ENCODE peak calls at places on chromosome 15, in six cellular contexts. N is lower lobe of right lung, K is cardiac muscle cell, S is left lung, L is A549, B is PC-3. E is an unnamed sample. For H3K9me3, the result is how much of the 10 kb centered on the place peaks cover.

GRCh38 chr15:88246666-88247446 is 9.7 kb downstream of the NTRK3 start:
- DNase-seq in N (peak), K (peak), S (peak), L (peak), B (peak), E (peak)

GRCh38 chr15:78341057-78341763 is 1.1 kb downstream of the CRABP1 start:
- DNase-seq in N (no peak), K (no peak), S (peak), L (no peak), B (no peak), E (no peak)

GRCh38 chr15:74830868-74831267 is 4.4 kb downstream of the CPLX3 start:
- DNase-seq in N (no peak), K (no peak), S (no peak), L (no peak), B (no peak), E (no peak)

GRCh38 chr15:68085052-68085451 is 30.9 kb downstream of the PIAS1 start:
- DNase-seq in N (no peak), K (peak), S (no peak), L (no peak), B (no peak), E (no peak)

GRCh38 chr15:36529296-36530011 is 50.0 kb upstream of the CDIN1 start:
- DNase-seq in N (no peak), K (no peak), S (no peak), L (no peak), B (no peak), E (peak)

GRCh38 chr15:57122080-57122845 is 203.8 kb downstream of the TCF12 start:
- DNase-seq in N (no peak), K (no peak), S (no peak), L (no peak), B (no peak), E (no peak)

GRCh38 chr15:67796196-67796699 is 29.1 kb upstream of the SKOR1 start:
- DNase-seq in N (no peak), K (no peak), S (no peak), L (no peak), B (no peak), E (no peak)

GRCh38 chr15:60795889-60796288 is 316.9 kb upstream of the ICE2 start:
- DNase-seq in N (no peak), K (no peak), S (no peak), L (no peak), B (no peak), E (no peak)

GRCh38 chr15:50886611-50887350 is 21.7 kb upstream of the AP4E1 start:
- DNase-seq in N (no peak), K (peak), S (no peak), L (no peak), B (no peak), E (no peak)

GRCh38 chr15:93045191-93045785 is 43.7 kb downstream of the RGMA start:
- DNase-seq in N (peak), K (no peak), S (peak), L (no peak), B (no peak), E (no peak)

GRCh38 chr15:77064539-77065308 is 6.2 kb downstream of the TSPAN3 start:
- DNase-seq in N (no peak), K (no peak), S (no peak), L (no peak), B (peak), E (no peak)

GRCh38 chr15:72902245-72902928 is 118.8 kb upstream of the ADPGK start:
- DNase-seq in N (peak), K (peak), S (no peak), L (no peak), B (no peak), E (peak)

GRCh38 chr15:41881550-41881924 is 12.3 kb downstream of the SPTBN5 start:
- DNase-seq in N (no peak), K (peak), S (no peak), L (no peak), B (no peak), E (no peak)
- H3K4me3 ChIP-seq in N (peak), K (no peak), S (no peak), L (no peak), B (no peak), E (no peak)

GRCh38 chr15:24986653-24987052 is 31.9 kb downstream of the SNRPN start:
- DNase-seq in N (no peak), K (no peak), S (no peak), L (no peak), B (no peak), E (no peak)

GRCh38 chr15:24985224-24985623 is 30.4 kb downstream of the SNRPN start:
- DNase-seq in N (no peak), K (no peak), S (no peak), L (no peak), B (no peak), E (no peak)
- H3K9me3 ChIP-seq in N (under half), K (under half), S (half or more), L (under half), B (under half), E (under half)

DNA sequence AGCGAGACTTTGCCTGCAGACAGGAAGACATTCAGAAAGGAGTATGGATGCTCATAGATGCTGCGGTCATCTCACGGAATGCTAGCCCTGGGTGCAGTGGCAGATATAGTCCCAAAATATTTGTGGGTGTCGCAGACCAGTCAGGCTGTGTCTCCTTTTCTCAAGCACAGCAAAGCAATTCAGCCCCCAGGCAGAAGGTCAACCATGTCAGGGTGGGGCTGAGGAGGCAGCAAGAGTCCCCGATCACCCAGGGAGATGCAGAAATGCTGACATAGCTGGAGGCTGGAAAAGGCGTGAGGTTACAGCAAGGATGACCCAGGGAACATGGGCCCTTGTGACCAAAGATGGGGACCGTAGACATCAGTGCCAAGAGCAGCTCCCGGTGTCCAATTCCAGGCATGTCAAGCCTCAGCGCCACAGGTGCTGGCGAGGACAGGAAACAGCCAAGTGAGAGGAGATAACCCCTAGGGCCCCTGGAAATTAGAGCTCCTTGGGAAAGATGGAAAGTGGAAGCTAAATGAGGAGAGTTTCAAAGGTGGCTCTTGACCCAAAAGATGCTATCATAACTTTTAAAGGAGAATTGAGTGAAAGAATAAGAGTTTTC is 81.2 kb upstream of the ABHD17C start:
- DNase-seq in N (no peak), K (no peak), S (no peak), L (no peak), B (no peak), E (no peak)
- H3K4me3 ChIP-seq in N (no peak), K (no peak), S (no peak), L (no peak), B (no peak), E (no peak)

GRCh38 chr15:45242289-45242688 is 9.7 kb upstream of the SLC28A2 start:
- DNase-seq in N (no peak), K (peak), S (no peak), L (no peak), B (no peak), E (peak)
- H3K9me3 ChIP-seq in N (half or more), K (under half), S (half or more), L (under half), B (under half), E (under half)

GRCh38 chr15:34987182-34987488 is 952 bp downstream of the ZNF770 start:
- DNase-seq in N (no peak), K (no peak), S (no peak), L (no peak), B (peak), E (no peak)

GRCh38 chr15:34987982-34988873 is at the start of gene ZNF770:
- DNase-seq in N (peak), K (peak), S (peak), L (peak), B (peak), E (peak)

GRCh38 chr15:34987623-34987981 is 485 bp downstream of the ZNF770 start:
- DNase-seq in N (no peak), K (no peak), S (no peak), L (no peak), B (no peak), E (no peak)

GRCh38 chr15:34986326-34987181 is 1.5 kb downstream of the ZNF770 start:
- DNase-seq in N (no peak), K (no peak), S (no peak), L (no peak), B (peak), E (peak)

DNA sequence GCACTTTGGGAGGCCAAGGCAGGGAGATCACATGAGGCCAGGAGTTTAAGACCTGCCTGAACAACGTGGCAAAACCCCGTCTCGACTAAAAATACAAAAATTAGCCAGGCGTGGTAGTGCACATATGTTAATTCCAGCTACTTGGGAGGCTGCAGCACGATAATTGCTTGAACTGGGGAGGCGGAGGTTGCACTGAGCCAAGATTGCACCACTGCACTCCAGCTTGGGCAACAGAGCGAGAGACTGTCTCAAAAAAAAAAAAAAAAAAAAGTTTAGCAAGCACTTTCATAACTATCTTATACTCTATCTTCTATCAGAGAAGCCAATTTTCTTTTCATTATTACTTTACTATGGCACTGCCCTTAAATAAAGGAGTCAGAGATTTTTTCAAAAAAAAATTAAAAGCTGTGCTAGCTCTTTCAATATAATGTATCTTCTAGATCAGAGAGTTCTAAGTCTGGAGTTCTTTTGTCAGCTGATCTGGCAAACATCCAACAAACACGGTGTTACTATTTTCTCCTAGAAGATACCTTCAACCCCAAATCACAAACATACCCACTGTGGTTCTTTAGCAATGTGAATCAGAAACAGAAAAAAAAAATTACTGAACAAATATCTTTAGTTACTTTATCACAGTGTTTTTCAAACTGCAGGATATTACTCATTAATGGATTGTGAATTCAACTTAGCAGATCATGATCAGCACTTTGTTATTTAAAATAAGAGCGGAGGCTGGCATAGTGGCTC is 3.0 kb downstream of the ZNF770 start:
- DNase-seq in N (peak), K (peak), S (no peak), L (no peak), B (peak), E (no peak)
- H3K4me3 ChIP-seq in N (no peak), K (no peak), S (no peak), L (no peak), B (peak), E (no peak)

GRCh38 chr15:95676500-95676899 is 654.0 kb upstream of the NR2F2 start:
- DNase-seq in N (no peak), K (no peak), S (no peak), L (no peak), B (no peak), E (no peak)

GRCh38 chr15:95679847-95680582 is 650.5 kb upstream of the NR2F2 start:
- DNase-seq in N (no peak), K (no peak), S (no peak), L (no peak), B (no peak), E (no peak)

GRCh38 chr15:95669146-95669922 is 661.2 kb upstream of the NR2F2 start:
- DNase-seq in N (no peak), K (peak), S (no peak), L (no peak), B (no peak), E (no peak)

GRCh38 chr15:95668201-95668600 is 662.3 kb upstream of the NR2F2 start:
- DNase-seq in N (no peak), K (no peak), S (no peak), L (no peak), B (no peak), E (no peak)

GRCh38 chr15:95674031-95674430 is 656.5 kb upstream of the NR2F2 start:
- DNase-seq in N (no peak), K (no peak), S (no peak), L (no peak), B (no peak), E (no peak)
- H3K9me3 ChIP-seq in N (under half), K (under half), S (under half), L (under half), B (under half), E (under half)

DNA sequence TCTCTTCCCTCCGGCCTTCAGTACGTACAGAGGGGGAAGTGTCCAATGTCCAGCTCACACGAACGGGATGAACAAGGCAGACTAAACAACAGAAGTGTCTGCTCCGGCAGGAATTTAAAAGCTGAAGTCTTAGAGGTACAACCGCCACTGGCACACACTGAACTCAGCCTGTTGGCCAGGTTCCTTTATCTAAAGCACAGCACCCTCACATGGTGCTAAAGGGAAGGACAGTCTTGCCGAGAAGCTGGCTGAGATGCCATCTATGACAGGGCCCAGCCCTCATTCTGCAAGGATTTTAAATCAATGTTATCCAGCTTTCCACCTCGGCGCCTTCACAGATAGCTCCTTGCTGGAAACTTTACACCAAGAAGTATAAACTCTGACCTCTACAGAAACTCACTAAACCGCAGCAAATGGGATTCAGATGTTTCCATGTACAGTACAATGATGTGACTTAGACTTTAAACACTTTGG is 2.8 kb downstream of the ADAMTS17 start:
- DNase-seq in N (no peak), K (peak), S (no peak), L (peak), B (peak), E (peak)
- H3K4me3 ChIP-seq in N (no peak), K (no peak), S (no peak), L (no peak), B (peak), E (no peak)

GRCh38 chr15:95699578-95699977 is 630.9 kb upstream of the NR2F2 start:
- DNase-seq in N (no peak), K (no peak), S (no peak), L (no peak), B (no peak), E (no peak)

GRCh38 chr15:95693917-95694316 is 636.6 kb upstream of the NR2F2 start:
- DNase-seq in N (no peak), K (no peak), S (no peak), L (no peak), B (no peak), E (no peak)

GRCh38 chr15:95698971-95699370 is 631.5 kb upstream of the NR2F2 start:
- DNase-seq in N (no peak), K (no peak), S (no peak), L (no peak), B (no peak), E (no peak)

GRCh38 chr15:95701410-95701809 is 629.1 kb upstream of the NR2F2 start:
- DNase-seq in N (no peak), K (no peak), S (no peak), L (no peak), B (no peak), E (no peak)

GRCh38 chr15:95698230-95698629 is 632.3 kb upstream of the NR2F2 start:
- DNase-seq in N (no peak), K (no peak), S (no peak), L (no peak), B (no peak), E (no peak)
- H3K9me3 ChIP-seq in N (under half), K (under half), S (half or more), L (half or more), B (under half), E (under half)